ENCODE peak calls at places on chromosomes 11 and 22, in ten cellular contexts. D is hypothalamus; E is NCI-H1092 treated with DMSO at 0.1 percent for 48 hours; L is SK-N-SH; N is GF-D8; W is GM13977; Q is HFF-Myc; M is LoVo; A is stimulated activated CD8-positive, alpha-beta memory T cell treated with anti-CD3 and anti-CD28 coated beads, Interleukin-4, amount 100 ng/mL, for 48 hours; O is ecto neural progenitor cell. H is an unnamed sample.

GRCh38 chr11:84812351-84813083 is 814.6 kb downstream of the DLG2 start:
- DNase-seq in D (no peak), E (no peak), L (no peak), N (no peak), W (no peak), Q (peak), M (no peak), A (no peak), O (no peak), H (no peak)

GRCh38 chr11:114159320-114159719 is 99.8 kb downstream of the ZBTB16 start:
- DNase-seq in D (no peak), E (no peak), L (no peak), N (no peak), W (no peak), Q (no peak), M (no peak), A (no peak), O (no peak), H (no peak)

GRCh38 chr11:85680897-85681296 is 5.1 kb downstream of the CCDC89 start:
- DNase-seq in D (no peak), E (no peak), L (peak), N (no peak), W (no peak), Q (no peak), M (no peak), A (no peak), O (no peak), H (no peak)

GRCh38 chr11:102831128-102831708 is 12.2 kb downstream of the MMP3 start:
- DNase-seq in D (no peak), E (no peak), L (peak), N (no peak), W (peak), Q (peak), M (no peak), A (peak), O (peak), H (no peak)

GRCh38 chr11:125301301-125301700 is 136.8 kb downstream of the PKNOX2 start:
- DNase-seq in D (no peak), E (peak), L (no peak), N (no peak), W (no peak), Q (no peak), M (no peak), A (no peak), O (no peak), H (no peak)

GRCh38 chr11:64790205-64791095 is 12.1 kb upstream of the SF1 start:
- DNase-seq in D (no peak), E (no peak), L (no peak), N (no peak), W (no peak), Q (no peak), M (no peak), A (no peak), O (no peak), H (no peak)

GRCh38 chr11:105181100-105181499 is 41.5 kb upstream of the CARD18 start:
- DNase-seq in D (no peak), E (no peak), L (no peak), N (no peak), W (no peak), Q (no peak), M (no peak), A (no peak), O (no peak), H (no peak)

GRCh38 chr11:122690292-122690691 is 34.8 kb downstream of the UBASH3B start:
- DNase-seq in D (no peak), E (no peak), L (no peak), N (peak), W (no peak), Q (no peak), M (no peak), A (no peak), O (no peak), H (no peak)

GRCh38 chr11:61065955-61066638 is 36.2 kb upstream of the CD5 start:
- DNase-seq in D (no peak), E (no peak), L (no peak), N (no peak), W (no peak), Q (no peak), M (no peak), A (peak), O (no peak), H (no peak)

GRCh38 chr11:64742087-64742939 is 1.6 kb downstream of the RASGRP2 start:
- DNase-seq in D (no peak), E (no peak), L (no peak), N (peak), W (peak), Q (no peak), M (no peak), A (no peak), O (no peak), H (no peak)

GRCh38 chr22:46140989-46141928 is 9.1 kb upstream of the PPARA start:
- DNase-seq in D (no peak), E (no peak), L (no peak), N (no peak), W (peak), Q (no peak), M (no peak), A (no peak), O (no peak), H (no peak)

GRCh38 chr11:59771605-59772004 is 16.4 kb downstream of the STX3 start:
- DNase-seq in D (no peak), E (no peak), L (no peak), N (no peak), W (no peak), Q (no peak), M (no peak), A (no peak), O (no peak), H (no peak)

GRCh38 chr11:87421422-87421821 is 383.7 kb downstream of the TMEM135 start:
- DNase-seq in D (no peak), E (peak), L (peak), N (peak), W (peak), Q (peak), M (peak), A (peak), O (peak), H (peak)

GRCh38 chr22:17339095-17339693 is 30.1 kb upstream of the CECR2 start:
- DNase-seq in D (no peak), E (no peak), L (no peak), N (no peak), W (peak), Q (no peak), M (no peak), A (no peak), O (no peak), H (no peak)

GRCh38 chr22:38290347-38290746 is 17.5 kb upstream of the TMEM184B start:
- DNase-seq in D (no peak), E (no peak), L (no peak), N (no peak), W (no peak), Q (no peak), M (no peak), A (no peak), O (no peak), H (no peak)

GRCh38 chr11:5933116-5933515 is 8.9 kb upstream of the OR56A3 start:
- DNase-seq in D (no peak), E (no peak), L (no peak), N (no peak), W (no peak), Q (no peak), M (no peak), A (no peak), O (no peak), H (no peak)

GRCh38 chr22:44357962-44358553 is 45.3 kb upstream of the SHISAL1 start:
- DNase-seq in D (no peak), E (peak), L (no peak), N (no peak), W (no peak), Q (no peak), M (no peak), A (no peak), O (no peak), H (no peak)

GRCh38 chr11:71235719-71236118 is 16.7 kb downstream of the SHANK2 start:
- DNase-seq in D (no peak), E (no peak), L (peak), N (no peak), W (no peak), Q (no peak), M (no peak), A (no peak), O (peak), H (no peak)

GRCh38 chr11:48052183-48053040 is 72.1 kb downstream of the PTPRJ start:
- DNase-seq in D (no peak), E (no peak), L (no peak), N (no peak), W (no peak), Q (no peak), M (peak), A (no peak), O (no peak), H (no peak)

GRCh38 chr11:123357353-123357989 is 72.6 kb upstream of the GRAMD1B start:
- DNase-seq in D (no peak), E (no peak), L (no peak), N (no peak), W (no peak), Q (no peak), M (no peak), A (peak), O (no peak), H (no peak)

GRCh38 chr11:126008956-126009355 is 53.7 kb downstream of the CDON start:
- DNase-seq in D (no peak), E (no peak), L (no peak), N (no peak), W (no peak), Q (no peak), M (no peak), A (no peak), O (no peak), H (no peak)

GRCh38 chr11:68020575-68020974 is 9.9 kb upstream of the NDUFS8 start:
- DNase-seq in D (no peak), E (peak), L (peak), N (no peak), W (no peak), Q (no peak), M (no peak), A (no peak), O (peak), H (no peak)

GRCh38 chr22:17117890-17118289 is 3.3 kb downstream of the TMEM121B start:
- DNase-seq in D (no peak), E (no peak), L (no peak), N (no peak), W (no peak), Q (no peak), M (no peak), A (no peak), O (no peak), H (no peak)

GRCh38 chr11:17611049-17611448 is 64.0 kb downstream of the OTOG start:
- DNase-seq in D (no peak), E (no peak), L (no peak), N (no peak), W (no peak), Q (no peak), M (no peak), A (peak), O (no peak), H (no peak)

GRCh38 chr11:65547446-65548125 is 10.6 kb downstream of the LTBP3 start:
- DNase-seq in D (no peak), E (no peak), L (no peak), N (no peak), W (no peak), Q (no peak), M (no peak), A (no peak), O (no peak), H (no peak)

GRCh38 chr11:45289369-45289768 is 3.2 kb upstream of the SYT13 start:
- DNase-seq in D (no peak), E (no peak), L (no peak), N (no peak), W (no peak), Q (no peak), M (peak), A (no peak), O (no peak), H (no peak)

GRCh38 chr11:88103337-88104206 is 71.7 kb downstream of the RAB38 start:
- DNase-seq in D (no peak), E (peak), L (peak), N (peak), W (peak), Q (peak), M (peak), A (peak), O (peak), H (peak)

GRCh38 chr11:69499216-69499945 is 17.9 kb downstream of the LINC01488 start:
- DNase-seq in D (no peak), E (no peak), L (peak), N (no peak), W (no peak), Q (no peak), M (no peak), A (no peak), O (no peak), H (no peak)

GRCh38 chr22:38167988-38168407 is 13.6 kb downstream of the PLA2G6 start:
- DNase-seq in D (no peak), E (no peak), L (no peak), N (no peak), W (no peak), Q (no peak), M (no peak), A (no peak), O (no peak), H (peak)

H was measured in NCI-H1105.